ENCODE peak calls at places on chromosomes 3 and 15, in five cellular contexts. X is dorsolateral prefrontal cortex, Y is endothelial cell of umbilical vein, R is heart right ventricle, D is colonic mucosa. B is an unnamed sample.

GRCh38 chr3:11604139-11604895 is 39.4 kb downstream of the VGLL4 start:
- DNase-seq in D (no peak), R (no peak), X (no peak), Y (no peak), B (no peak)

GRCh38 chr3:53689681-53690080 is 156.5 kb downstream of the CHDH start:
- DNase-seq in X (no peak), D (no peak), R (no peak), Y (no peak), B (no peak)

GRCh38 chr15:73335471-73335870 is 33.3 kb downstream of the HCN4 start:
- DNase-seq in D (no peak), R (no peak), Y (no peak), X (no peak), B (no peak)

GRCh38 chr15:92570391-92570790 is 85.2 kb downstream of the FAM174B start:
- DNase-seq in Y (no peak), D (no peak), X (no peak), R (no peak), B (no peak)

GRCh38 chr15:64865998-64866520 is 24.3 kb downstream of the PLEKHO2 start:
- DNase-seq in X (no peak), R (no peak), D (no peak), Y (no peak), B (no peak)

GRCh38 chr3:23921052-23921511 is 4.2 kb downstream of the RPL15 start:
- DNase-seq in X (no peak), R (no peak), Y (no peak), D (no peak), B (no peak)

GRCh38 chr3:49616491-49616941 is 57.6 kb upstream of the APEH start:
- DNase-seq in X (no peak), Y (no peak), D (no peak), R (no peak), B (no peak)

GRCh38 chr15:41746802-41747201 is 27.5 kb upstream of the MAPKBP1 start:
- DNase-seq in D (no peak), Y (peak; percentile 29), R (no peak), X (no peak), B (no peak)

GRCh38 chr15:41085029-41085428 is 31.1 kb downstream of the INO80 start:
- DNase-seq in D (no peak), R (no peak), X (no peak), Y (no peak), B (no peak)

GRCh38 chr15:68228971-68229385 is 550 bp downstream of the CLN6 start:
- DNase-seq in Y (no peak), X (no peak), D (no peak), R (no peak), B (no peak)

GRCh38 chr15:98981851-98982722 is 25.5 kb downstream of the PGPEP1L start:
- DNase-seq in Y (no peak), R (no peak), D (no peak), X (no peak), B (no peak)

GRCh38 chr3:32467333-32468070 is 35.1 kb downstream of the CMTM6 start:
- DNase-seq in D (peak; percentile 74), X (peak; percentile 74), Y (peak; percentile 89), R (peak; percentile 53), B (peak; percentile 49)

GRCh38 chr3:130312374-130312773 is 33.1 kb upstream of the COL6A5 start:
- DNase-seq in Y (no peak), D (no peak), X (no peak), R (no peak), B (no peak)

GRCh38 chr3:49689046-49689886 is at the start of the genes MST1 and RNF123:
- DNase-seq in Y (peak; percentile 92), X (peak; percentile 85), R (peak; percentile 93), D (peak; percentile 90), B (no peak)

GRCh38 chr15:73851679-73852078 is 21.7 kb upstream of the TBC1D21 start:
- DNase-seq in X (no peak), R (peak; percentile 33), D (peak; percentile 28), Y (peak; percentile 34), B (no peak)

GRCh38 chr3:115272036-115272824 is 125.1 kb upstream of the ZBTB20 start:
- DNase-seq in Y (peak; percentile 23), X (no peak), D (no peak), R (no peak), B (no peak)

GRCh38 chr3:111227216-111227615 is 155.6 kb downstream of the NECTIN3 start:
- DNase-seq in X (no peak), D (no peak), R (no peak), Y (no peak), B (no peak)

GRCh38 chr3:115659253-115659652 is 35.9 kb downstream of the GAP43 start:
- DNase-seq in Y (no peak), R (no peak), X (no peak), D (no peak), B (no peak)

GRCh38 chr15:66986951-66987350 is 78.5 kb upstream of the SMAD3 start:
- DNase-seq in R (no peak), X (peak; percentile 41), Y (no peak), D (no peak), B (no peak)

GRCh38 chr3:100518244-100518643 is 25.8 kb downstream of the TMEM45A start:
- DNase-seq in R (no peak), D (no peak), X (no peak), Y (no peak), B (no peak)
- H3K27ac ChIP-seq in R (no peak overlapping the region), D (no peak overlapping the region), X (no peak overlapping the region), Y (no peak overlapping the region), B (no peak overlapping the region)

GRCh38 chr3:45560270-45561020 is 34.1 kb upstream of the LIMD1 start:
- DNase-seq in R (peak; percentile 84), X (peak; percentile 69), Y (peak; percentile 51), D (peak; percentile 42), B (peak; percentile 38)
- H3K27ac ChIP-seq in R (peak overlapping the region; percentile 87), X (peak overlapping the region; percentile 78), Y (no peak overlapping the region), D (peak overlapping the region; percentile 55), B (peak overlapping the region; percentile 67)

GRCh38 chr15:100598655-100599054 is 3.3 kb downstream of the LINS1 start:
- DNase-seq in D (no peak), X (no peak), R (no peak), Y (no peak), B (no peak)

GRCh38 chr15:100597862-100598261 is 4.1 kb downstream of the LINS1 start:
- DNase-seq in Y (no peak), D (no peak), R (no peak), X (no peak), B (no peak)

GRCh38 chr15:100593431-100593830 is 8.6 kb downstream of the LINS1 start:
- DNase-seq in D (no peak), R (no peak), Y (no peak), X (no peak), B (no peak)

GRCh38 chr15:100595964-100596363 is 6.0 kb downstream of the LINS1 start:
- DNase-seq in Y (no peak), R (no peak), X (no peak), D (no peak), B (no peak)

DNA sequence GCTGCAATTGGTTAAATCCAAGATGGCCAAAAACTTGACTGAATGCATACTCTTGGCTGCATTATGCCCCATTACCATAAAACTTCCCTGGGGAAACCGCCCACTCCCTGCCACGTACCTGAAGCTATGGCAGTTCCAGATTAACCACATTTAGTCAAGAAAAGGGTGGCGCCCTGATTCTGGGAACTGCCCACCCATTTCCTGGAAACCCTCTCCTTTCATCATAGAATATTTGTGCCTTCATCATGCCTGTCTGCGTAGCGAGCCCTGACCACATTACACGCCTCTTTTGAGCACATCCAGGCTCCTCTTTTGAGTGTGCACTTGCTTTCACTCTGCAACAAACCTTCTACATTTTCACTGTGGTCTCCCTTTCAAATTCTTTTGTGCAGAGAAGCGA is 5.2 kb downstream of the LINS1 start:
- DNase-seq in D (peak; percentile 29), Y (no peak), R (peak; percentile 16), X (no peak), B (no peak)
- H3K27ac ChIP-seq in D (no peak overlapping the region), Y (no peak overlapping the region), R (no peak overlapping the region), X (no peak overlapping the region), B (no peak overlapping the region)

GRCh38 chr15:87355946-87356345 is 900.6 kb downstream of the NTRK3 start:
- DNase-seq in Y (no peak), D (no peak), R (no peak), X (no peak), B (no peak)
- H3K27ac ChIP-seq in Y (no peak overlapping the region), D (no peak overlapping the region), R (no peak overlapping the region), X (no peak overlapping the region), B (no peak overlapping the region)